ENCODE peak calls at places on chromosomes 1 and 21, in ten cellular contexts. One of them, this sample, is unnamed.
A peak's percentile ranks its signal among the peaks of the same experiment; 100 is the strongest.

GRCh38 chr1:53288247-53289049 is 39.4 kb downstream of the LRP8 start:
- DNase-seq in activated T-helper 9 cell treated with anti-CD3 and anti-CD28 coated beads, Interleukin-2, amount 50 U/mL, for 16 hours: no peak
- DNase-seq in OCI-LY7: no peak
- DNase-seq in foreskin fibroblast: no peak
- DNase-seq in glutamatergic neuron: no peak
- DNase-seq in stimulated activated CD4-positive, alpha-beta T cell treated with anti-CD3 and anti-CD28 coated beads, Interleukin-2, amount 100 ng/mL, for 48 hours: no peak
- DNase-seq in NCI-H748 treated with DMSO at 0.1 percent for 48 hours: no peak
- DNase-seq in right cardiac atrium: no peak
- DNase-seq in NCI-H1694 treated with DMSO at 0.1 percent for 48 hours: no peak
- DNase-seq in ACHN: no peak
- DNase-seq in this sample: no peak

GRCh38 chr1:241600496-241600901 is 39.7 kb downstream of the CHML start:
- DNase-seq in NCI-H748 treated with DMSO at 0.1 percent for 48 hours: no peak
- DNase-seq in stimulated activated CD4-positive, alpha-beta T cell treated with anti-CD3 and anti-CD28 coated beads, Interleukin-2, amount 100 ng/mL, for 48 hours: no peak
- DNase-seq in foreskin fibroblast: peak; percentile 74
- DNase-seq in ACHN: peak; percentile 25
- DNase-seq in NCI-H1694 treated with DMSO at 0.1 percent for 48 hours: no peak
- DNase-seq in glutamatergic neuron: no peak
- DNase-seq in right cardiac atrium: no peak
- DNase-seq in activated T-helper 9 cell treated with anti-CD3 and anti-CD28 coated beads, Interleukin-2, amount 50 U/mL, for 16 hours: no peak
- DNase-seq in OCI-LY7: peak; percentile 10
- DNase-seq in this sample: no peak

GRCh38 chr1:90725961-90726715 is 9.0 kb upstream of the BARHL2 start:
- DNase-seq in right cardiac atrium: no peak
- DNase-seq in glutamatergic neuron: peak; percentile 25
- DNase-seq in stimulated activated CD4-positive, alpha-beta T cell treated with anti-CD3 and anti-CD28 coated beads, Interleukin-2, amount 100 ng/mL, for 48 hours: no peak
- DNase-seq in OCI-LY7: no peak
- DNase-seq in foreskin fibroblast: peak; percentile 33
- DNase-seq in ACHN: no peak
- DNase-seq in activated T-helper 9 cell treated with anti-CD3 and anti-CD28 coated beads, Interleukin-2, amount 50 U/mL, for 16 hours: no peak
- DNase-seq in NCI-H748 treated with DMSO at 0.1 percent for 48 hours: no peak
- DNase-seq in NCI-H1694 treated with DMSO at 0.1 percent for 48 hours: no peak
- DNase-seq in this sample: no peak

GRCh38 chr1:998051-998821 is 1.7 kb downstream of the HES4 start:
- DNase-seq in glutamatergic neuron: peak; percentile 85
- DNase-seq in OCI-LY7: no peak
- DNase-seq in NCI-H748 treated with DMSO at 0.1 percent for 48 hours: no peak
- DNase-seq in right cardiac atrium: peak; percentile 77
- DNase-seq in activated T-helper 9 cell treated with anti-CD3 and anti-CD28 coated beads, Interleukin-2, amount 50 U/mL, for 16 hours: no peak
- DNase-seq in stimulated activated CD4-positive, alpha-beta T cell treated with anti-CD3 and anti-CD28 coated beads, Interleukin-2, amount 100 ng/mL, for 48 hours: no peak
- DNase-seq in ACHN: no peak
- DNase-seq in NCI-H1694 treated with DMSO at 0.1 percent for 48 hours: no peak
- DNase-seq in foreskin fibroblast: no peak
- DNase-seq in this sample: no peak

GRCh38 chr1:222061711-222062359 is 319.9 kb upstream of the DUSP10 start:
- DNase-seq in stimulated activated CD4-positive, alpha-beta T cell treated with anti-CD3 and anti-CD28 coated beads, Interleukin-2, amount 100 ng/mL, for 48 hours: no peak
- DNase-seq in activated T-helper 9 cell treated with anti-CD3 and anti-CD28 coated beads, Interleukin-2, amount 50 U/mL, for 16 hours: no peak
- DNase-seq in OCI-LY7: no peak
- DNase-seq in right cardiac atrium: no peak
- DNase-seq in ACHN: no peak
- DNase-seq in glutamatergic neuron: no peak
- DNase-seq in NCI-H748 treated with DMSO at 0.1 percent for 48 hours: no peak
- DNase-seq in foreskin fibroblast: no peak
- DNase-seq in NCI-H1694 treated with DMSO at 0.1 percent for 48 hours: no peak
- DNase-seq in this sample: no peak

GRCh38 chr1:109984190-109984455 is 442 bp upstream of the AHCYL1 start:
- DNase-seq in right cardiac atrium: no peak
- DNase-seq in ACHN: no peak
- DNase-seq in activated T-helper 9 cell treated with anti-CD3 and anti-CD28 coated beads, Interleukin-2, amount 50 U/mL, for 16 hours: no peak
- DNase-seq in NCI-H748 treated with DMSO at 0.1 percent for 48 hours: no peak
- DNase-seq in NCI-H1694 treated with DMSO at 0.1 percent for 48 hours: no peak
- DNase-seq in stimulated activated CD4-positive, alpha-beta T cell treated with anti-CD3 and anti-CD28 coated beads, Interleukin-2, amount 100 ng/mL, for 48 hours: no peak
- DNase-seq in OCI-LY7: no peak
- DNase-seq in foreskin fibroblast: no peak
- DNase-seq in glutamatergic neuron: no peak
- DNase-seq in this sample: no peak

GRCh38 chr1:27269276-27269675 is 34.8 kb downstream of the WDTC1 start:
- DNase-seq in NCI-H1694 treated with DMSO at 0.1 percent for 48 hours: no peak
- DNase-seq in stimulated activated CD4-positive, alpha-beta T cell treated with anti-CD3 and anti-CD28 coated beads, Interleukin-2, amount 100 ng/mL, for 48 hours: no peak
- DNase-seq in glutamatergic neuron: no peak
- DNase-seq in foreskin fibroblast: no peak
- DNase-seq in NCI-H748 treated with DMSO at 0.1 percent for 48 hours: no peak
- DNase-seq in ACHN: no peak
- DNase-seq in OCI-LY7: no peak
- DNase-seq in activated T-helper 9 cell treated with anti-CD3 and anti-CD28 coated beads, Interleukin-2, amount 50 U/mL, for 16 hours: no peak
- DNase-seq in right cardiac atrium: no peak
- DNase-seq in this sample: no peak

GRCh38 chr21:36184561-36184960 is 27.9 kb downstream of the DOP1B start:
- DNase-seq in stimulated activated CD4-positive, alpha-beta T cell treated with anti-CD3 and anti-CD28 coated beads, Interleukin-2, amount 100 ng/mL, for 48 hours: no peak
- DNase-seq in NCI-H748 treated with DMSO at 0.1 percent for 48 hours: no peak
- DNase-seq in glutamatergic neuron: no peak
- DNase-seq in activated T-helper 9 cell treated with anti-CD3 and anti-CD28 coated beads, Interleukin-2, amount 50 U/mL, for 16 hours: no peak
- DNase-seq in NCI-H1694 treated with DMSO at 0.1 percent for 48 hours: no peak
- DNase-seq in right cardiac atrium: no peak
- DNase-seq in foreskin fibroblast: no peak
- DNase-seq in OCI-LY7: no peak
- DNase-seq in ACHN: no peak
- DNase-seq in this sample: no peak

GRCh38 chr1:41449326-41449921 is 35.1 kb downstream of the EDN2 start:
- DNase-seq in activated T-helper 9 cell treated with anti-CD3 and anti-CD28 coated beads, Interleukin-2, amount 50 U/mL, for 16 hours: no peak
- DNase-seq in foreskin fibroblast: no peak
- DNase-seq in stimulated activated CD4-positive, alpha-beta T cell treated with anti-CD3 and anti-CD28 coated beads, Interleukin-2, amount 100 ng/mL, for 48 hours: no peak
- DNase-seq in NCI-H1694 treated with DMSO at 0.1 percent for 48 hours: no peak
- DNase-seq in right cardiac atrium: no peak
- DNase-seq in glutamatergic neuron: no peak
- DNase-seq in ACHN: no peak
- DNase-seq in NCI-H748 treated with DMSO at 0.1 percent for 48 hours: no peak
- DNase-seq in OCI-LY7: no peak
- DNase-seq in this sample: no peak

GRCh38 chr1:3501856-3502665 is 47.6 kb downstream of the ARHGEF16 start:
- DNase-seq in right cardiac atrium: peak; percentile 88
- DNase-seq in stimulated activated CD4-positive, alpha-beta T cell treated with anti-CD3 and anti-CD28 coated beads, Interleukin-2, amount 100 ng/mL, for 48 hours: no peak
- DNase-seq in NCI-H748 treated with DMSO at 0.1 percent for 48 hours: no peak
- DNase-seq in glutamatergic neuron: no peak
- DNase-seq in OCI-LY7: peak; percentile 40
- DNase-seq in activated T-helper 9 cell treated with anti-CD3 and anti-CD28 coated beads, Interleukin-2, amount 50 U/mL, for 16 hours: no peak
- DNase-seq in NCI-H1694 treated with DMSO at 0.1 percent for 48 hours: no peak
- DNase-seq in foreskin fibroblast: peak; percentile 59
- DNase-seq in ACHN: peak; percentile 39
- DNase-seq in this sample: no peak

GRCh38 chr1:1599919-1600860 is at the start of gene FNDC10:
- DNase-seq in glutamatergic neuron: no peak
- DNase-seq in OCI-LY7: no peak
- DNase-seq in NCI-H748 treated with DMSO at 0.1 percent for 48 hours: no peak
- DNase-seq in stimulated activated CD4-positive, alpha-beta T cell treated with anti-CD3 and anti-CD28 coated beads, Interleukin-2, amount 100 ng/mL, for 48 hours: no peak
- DNase-seq in NCI-H1694 treated with DMSO at 0.1 percent for 48 hours: no peak
- DNase-seq in activated T-helper 9 cell treated with anti-CD3 and anti-CD28 coated beads, Interleukin-2, amount 50 U/mL, for 16 hours: no peak
- DNase-seq in ACHN: no peak
- DNase-seq in right cardiac atrium: no peak
- DNase-seq in foreskin fibroblast: no peak
- DNase-seq in this sample: no peak

GRCh38 chr21:34351786-34352241 is 12.0 kb upstream of the KCNE2 start:
- DNase-seq in stimulated activated CD4-positive, alpha-beta T cell treated with anti-CD3 and anti-CD28 coated beads, Interleukin-2, amount 100 ng/mL, for 48 hours: no peak
- DNase-seq in activated T-helper 9 cell treated with anti-CD3 and anti-CD28 coated beads, Interleukin-2, amount 50 U/mL, for 16 hours: no peak
- DNase-seq in ACHN: no peak
- DNase-seq in NCI-H748 treated with DMSO at 0.1 percent for 48 hours: peak; percentile 71
- DNase-seq in right cardiac atrium: no peak
- DNase-seq in OCI-LY7: peak; percentile 76
- DNase-seq in glutamatergic neuron: peak; percentile 51
- DNase-seq in NCI-H1694 treated with DMSO at 0.1 percent for 48 hours: peak; percentile 90
- DNase-seq in foreskin fibroblast: peak; percentile 66
- DNase-seq in this sample: peak; percentile 49

GRCh38 chr1:172976222-172977041 is 74.3 kb downstream of the TNFSF18 start:
- DNase-seq in activated T-helper 9 cell treated with anti-CD3 and anti-CD28 coated beads, Interleukin-2, amount 50 U/mL, for 16 hours: no peak
- DNase-seq in ACHN: peak; percentile 28
- DNase-seq in stimulated activated CD4-positive, alpha-beta T cell treated with anti-CD3 and anti-CD28 coated beads, Interleukin-2, amount 100 ng/mL, for 48 hours: no peak
- DNase-seq in OCI-LY7: no peak
- DNase-seq in NCI-H1694 treated with DMSO at 0.1 percent for 48 hours: no peak
- DNase-seq in foreskin fibroblast: peak; percentile 63
- DNase-seq in glutamatergic neuron: no peak
- DNase-seq in right cardiac atrium: peak; percentile 19
- DNase-seq in NCI-H748 treated with DMSO at 0.1 percent for 48 hours: no peak
- DNase-seq in this sample: no peak

GRCh38 chr1:34213976-34214375 is 37.3 kb downstream of the C1orf94 start:
- DNase-seq in activated T-helper 9 cell treated with anti-CD3 and anti-CD28 coated beads, Interleukin-2, amount 50 U/mL, for 16 hours: no peak
- DNase-seq in stimulated activated CD4-positive, alpha-beta T cell treated with anti-CD3 and anti-CD28 coated beads, Interleukin-2, amount 100 ng/mL, for 48 hours: no peak
- DNase-seq in glutamatergic neuron: no peak
- DNase-seq in NCI-H748 treated with DMSO at 0.1 percent for 48 hours: no peak
- DNase-seq in right cardiac atrium: no peak
- DNase-seq in foreskin fibroblast: no peak
- DNase-seq in OCI-LY7: no peak
- DNase-seq in NCI-H1694 treated with DMSO at 0.1 percent for 48 hours: no peak
- DNase-seq in ACHN: no peak
- DNase-seq in this sample: no peak

GRCh38 chr1:60695633-60696032 is 386.7 kb upstream of the NFIA start:
- DNase-seq in activated T-helper 9 cell treated with anti-CD3 and anti-CD28 coated beads, Interleukin-2, amount 50 U/mL, for 16 hours: no peak
- DNase-seq in NCI-H1694 treated with DMSO at 0.1 percent for 48 hours: no peak
- DNase-seq in right cardiac atrium: peak; percentile 72
- DNase-seq in NCI-H748 treated with DMSO at 0.1 percent for 48 hours: no peak
- DNase-seq in stimulated activated CD4-positive, alpha-beta T cell treated with anti-CD3 and anti-CD28 coated beads, Interleukin-2, amount 100 ng/mL, for 48 hours: no peak
- DNase-seq in OCI-LY7: no peak
- DNase-seq in ACHN: no peak
- DNase-seq in glutamatergic neuron: no peak
- DNase-seq in foreskin fibroblast: no peak
- DNase-seq in this sample: no peak

GRCh38 chr1:116855788-116856187 is 53.9 kb upstream of the PTGFRN start:
- DNase-seq in glutamatergic neuron: peak; percentile 38
- DNase-seq in NCI-H748 treated with DMSO at 0.1 percent for 48 hours: peak; percentile 67
- DNase-seq in foreskin fibroblast: peak; percentile 93
- DNase-seq in right cardiac atrium: no peak
- DNase-seq in stimulated activated CD4-positive, alpha-beta T cell treated with anti-CD3 and anti-CD28 coated beads, Interleukin-2, amount 100 ng/mL, for 48 hours: no peak
- DNase-seq in NCI-H1694 treated with DMSO at 0.1 percent for 48 hours: peak; percentile 94
- DNase-seq in activated T-helper 9 cell treated with anti-CD3 and anti-CD28 coated beads, Interleukin-2, amount 50 U/mL, for 16 hours: no peak
- DNase-seq in ACHN: no peak
- DNase-seq in OCI-LY7: no peak
- DNase-seq in this sample: no peak

GRCh38 chr1:24540906-24541710 is 14.8 kb upstream of the NCMAP start:
- DNase-seq in stimulated activated CD4-positive, alpha-beta T cell treated with anti-CD3 and anti-CD28 coated beads, Interleukin-2, amount 100 ng/mL, for 48 hours: no peak
- DNase-seq in activated T-helper 9 cell treated with anti-CD3 and anti-CD28 coated beads, Interleukin-2, amount 50 U/mL, for 16 hours: no peak
- DNase-seq in NCI-H1694 treated with DMSO at 0.1 percent for 48 hours: no peak
- DNase-seq in right cardiac atrium: no peak
- DNase-seq in ACHN: peak; percentile 72
- DNase-seq in foreskin fibroblast: peak; percentile 80
- DNase-seq in glutamatergic neuron: no peak
- DNase-seq in NCI-H748 treated with DMSO at 0.1 percent for 48 hours: no peak
- DNase-seq in OCI-LY7: no peak
- DNase-seq in this sample: no peak

GRCh38 chr1:203128691-203129500 is 1.4 kb downstream of the ADORA1 start:
- DNase-seq in ACHN: peak; percentile 22
- DNase-seq in activated T-helper 9 cell treated with anti-CD3 and anti-CD28 coated beads, Interleukin-2, amount 50 U/mL, for 16 hours: no peak
- DNase-seq in stimulated activated CD4-positive, alpha-beta T cell treated with anti-CD3 and anti-CD28 coated beads, Interleukin-2, amount 100 ng/mL, for 48 hours: no peak
- DNase-seq in OCI-LY7: no peak
- DNase-seq in NCI-H748 treated with DMSO at 0.1 percent for 48 hours: no peak
- DNase-seq in glutamatergic neuron: no peak
- DNase-seq in NCI-H1694 treated with DMSO at 0.1 percent for 48 hours: no peak
- DNase-seq in right cardiac atrium: no peak
- DNase-seq in foreskin fibroblast: no peak
- DNase-seq in this sample: no peak

GRCh38 chr1:201298381-201299367 is 15.4 kb downstream of the PKP1 start:
- DNase-seq in stimulated activated CD4-positive, alpha-beta T cell treated with anti-CD3 and anti-CD28 coated beads, Interleukin-2, amount 100 ng/mL, for 48 hours: no peak
- DNase-seq in glutamatergic neuron: no peak
- DNase-seq in activated T-helper 9 cell treated with anti-CD3 and anti-CD28 coated beads, Interleukin-2, amount 50 U/mL, for 16 hours: no peak
- DNase-seq in foreskin fibroblast: peak; percentile 29
- DNase-seq in NCI-H1694 treated with DMSO at 0.1 percent for 48 hours: no peak
- DNase-seq in right cardiac atrium: no peak
- DNase-seq in OCI-LY7: no peak
- DNase-seq in ACHN: no peak
- DNase-seq in NCI-H748 treated with DMSO at 0.1 percent for 48 hours: no peak
- DNase-seq in this sample: no peak

GRCh38 chr1:99849744-99850457 is at the start of gene AGL:
- DNase-seq in foreskin fibroblast: peak; percentile 86
- DNase-seq in stimulated activated CD4-positive, alpha-beta T cell treated with anti-CD3 and anti-CD28 coated beads, Interleukin-2, amount 100 ng/mL, for 48 hours: peak; percentile 76
- DNase-seq in activated T-helper 9 cell treated with anti-CD3 and anti-CD28 coated beads, Interleukin-2, amount 50 U/mL, for 16 hours: peak; percentile 80
- DNase-seq in glutamatergic neuron: peak; percentile 88
- DNase-seq in right cardiac atrium: peak; percentile 95
- DNase-seq in NCI-H748 treated with DMSO at 0.1 percent for 48 hours: peak; percentile 61
- DNase-seq in OCI-LY7: peak; percentile 93
- DNase-seq in ACHN: peak; percentile 84
- DNase-seq in NCI-H1694 treated with DMSO at 0.1 percent for 48 hours: peak; percentile 65
- DNase-seq in this sample: peak; percentile 70

GRCh38 chr1:91924146-91924545 is 25.1 kb upstream of the BRDT start:
- DNase-seq in ACHN: no peak
- DNase-seq in NCI-H1694 treated with DMSO at 0.1 percent for 48 hours: no peak
- DNase-seq in stimulated activated CD4-positive, alpha-beta T cell treated with anti-CD3 and anti-CD28 coated beads, Interleukin-2, amount 100 ng/mL, for 48 hours: no peak
- DNase-seq in activated T-helper 9 cell treated with anti-CD3 and anti-CD28 coated beads, Interleukin-2, amount 50 U/mL, for 16 hours: no peak
- DNase-seq in foreskin fibroblast: peak; percentile 90
- DNase-seq in glutamatergic neuron: no peak
- DNase-seq in NCI-H748 treated with DMSO at 0.1 percent for 48 hours: no peak
- DNase-seq in right cardiac atrium: no peak
- DNase-seq in OCI-LY7: no peak
- DNase-seq in this sample: no peak

This sample was measured in CMK.